ENCODE peak calls at places on chromosomes 6 and 20, in five cellular contexts. V, T, A, X and M are unnamed samples.
A peak's percentile ranks its signal among the peaks of the same experiment; 100 is the strongest.

GRCh38 chr20:2701671-2702081 is 9.1 kb downstream of the EBF4 start:
- DNase-seq in V (no peak), T (no peak), A (no peak), X (no peak), M (no peak)

GRCh38 chr6:121436966-121437756 is 1.7 kb downstream of the GJA1 start:
- DNase-seq in V (peak; percentile 58), T (peak; percentile 48), A (no peak), X (peak; percentile 74), M (peak; percentile 48)

GRCh38 chr20:48621256-48622078 is 206.3 kb downstream of the PREX1 start:
- DNase-seq in V (peak; percentile 37), T (peak; percentile 28), A (no peak), X (peak; percentile 93), M (peak; percentile 69)

GRCh38 chr6:85966859-85967258 is 324.2 kb upstream of the SYNCRIP start:
- DNase-seq in V (no peak), T (no peak), A (no peak), X (no peak), M (no peak)

GRCh38 chr6:48027704-48028435 is 83.1 kb downstream of the PTCHD4 start:
- DNase-seq in V (no peak), T (no peak), A (no peak), X (no peak), M (peak; percentile 53)

GRCh38 chr6:80185492-80185891 is 79.0 kb downstream of the BCKDHB start:
- DNase-seq in V (no peak), T (no peak), A (no peak), X (no peak), M (no peak)

GRCh38 chr6:51250317-51250716 is 431.6 kb downstream of the TFAP2B start:
- DNase-seq in V (no peak), T (no peak), A (no peak), X (no peak), M (no peak)

GRCh38 chr6:92044312-92044711 is 1375.0 kb downstream of the EPHA7 start:
- DNase-seq in V (no peak), T (no peak), A (no peak), X (no peak), M (no peak)

GRCh38 chr6:15588966-15589634 is 73.7 kb downstream of the DTNBP1 start:
- DNase-seq in V (no peak), T (peak; percentile 51), A (no peak), X (peak; percentile 75), M (peak; percentile 63)